ENCODE peak calls at places on chromosomes 13 and 19, in seven cellular contexts. One of them, this sample, is unnamed.

GRCh38 chr13:79386125-79386822 is 19.8 kb downstream of the RBM26 start:
- DNase-seq in left ventricle myocardium inferior: no peak
- DNase-seq in endothelial cell of umbilical vein: no peak
- DNase-seq in skeletal muscle cell: no peak
- DNase-seq in AG04449: no peak
- DNase-seq in right atrium auricular region: no peak
- DNase-seq in SJSA1: no peak
- DNase-seq in this sample: no peak

GRCh38 chr19:21604351-21604926 is 99.0 kb downstream of the ZNF429 start:
- DNase-seq in left ventricle myocardium inferior: no peak
- DNase-seq in endothelial cell of umbilical vein: no peak
- DNase-seq in skeletal muscle cell: no peak
- DNase-seq in AG04449: no peak
- DNase-seq in right atrium auricular region: no peak
- DNase-seq in SJSA1: no peak
- DNase-seq in this sample: peak; percentile 46

GRCh38 chr13:46403851-46404731 is 17.0 kb upstream of the RUBCNL start:
- DNase-seq in left ventricle myocardium inferior: no peak
- DNase-seq in endothelial cell of umbilical vein: no peak
- DNase-seq in skeletal muscle cell: no peak
- DNase-seq in AG04449: no peak
- DNase-seq in right atrium auricular region: no peak
- DNase-seq in SJSA1: no peak
- DNase-seq in this sample: no peak

GRCh38 chr13:52980695-52981094 is 47.9 kb upstream of the OLFM4 start:
- DNase-seq in left ventricle myocardium inferior: no peak
- DNase-seq in endothelial cell of umbilical vein: no peak
- DNase-seq in skeletal muscle cell: no peak
- DNase-seq in AG04449: no peak
- DNase-seq in right atrium auricular region: no peak
- DNase-seq in SJSA1: no peak
- DNase-seq in this sample: no peak

GRCh38 chr19:12749938-12750521 is 1.6 kb upstream of the BEST2 start:
- DNase-seq in left ventricle myocardium inferior: no peak
- DNase-seq in endothelial cell of umbilical vein: no peak
- DNase-seq in skeletal muscle cell: no peak
- DNase-seq in AG04449: no peak
- DNase-seq in right atrium auricular region: no peak
- DNase-seq in SJSA1: no peak
- DNase-seq in this sample: peak; percentile 50

GRCh38 chr13:91516799-91517198 is 118.4 kb downstream of the GPC5 start:
- DNase-seq in left ventricle myocardium inferior: no peak
- DNase-seq in endothelial cell of umbilical vein: no peak
- DNase-seq in skeletal muscle cell: no peak
- DNase-seq in AG04449: no peak
- DNase-seq in right atrium auricular region: no peak
- DNase-seq in SJSA1: no peak
- DNase-seq in this sample: no peak

GRCh38 chr13:91308299-91308698 is 39.2 kb upstream of the MIR17HG start:
- DNase-seq in left ventricle myocardium inferior: no peak
- DNase-seq in endothelial cell of umbilical vein: no peak
- DNase-seq in skeletal muscle cell: no peak
- DNase-seq in AG04449: no peak
- DNase-seq in right atrium auricular region: no peak
- DNase-seq in SJSA1: no peak
- DNase-seq in this sample: no peak

GRCh38 chr13:105591308-105591707 is 944.2 kb downstream of the EFNB2 start:
- DNase-seq in left ventricle myocardium inferior: no peak
- DNase-seq in endothelial cell of umbilical vein: no peak
- DNase-seq in skeletal muscle cell: no peak
- DNase-seq in AG04449: no peak
- DNase-seq in right atrium auricular region: no peak
- DNase-seq in SJSA1: no peak
- DNase-seq in this sample: no peak

GRCh38 chr13:111253334-111253872 is 67.0 kb upstream of the TEX29 start:
- DNase-seq in left ventricle myocardium inferior: no peak
- DNase-seq in endothelial cell of umbilical vein: no peak
- DNase-seq in skeletal muscle cell: no peak
- DNase-seq in AG04449: no peak
- DNase-seq in right atrium auricular region: no peak
- DNase-seq in SJSA1: no peak
- DNase-seq in this sample: no peak

GRCh38 chr19:28018499-28018898 is 1194.5 kb downstream of the UQCRFS1 start:
- DNase-seq in left ventricle myocardium inferior: no peak
- DNase-seq in endothelial cell of umbilical vein: no peak
- DNase-seq in skeletal muscle cell: no peak
- DNase-seq in AG04449: no peak
- DNase-seq in right atrium auricular region: no peak
- DNase-seq in SJSA1: no peak
- DNase-seq in this sample: no peak

GRCh38 chr19:572140-572890 is at the start of gene BSG:
- DNase-seq in left ventricle myocardium inferior: peak; percentile 98
- DNase-seq in endothelial cell of umbilical vein: peak; percentile 97
- DNase-seq in skeletal muscle cell: peak; percentile 88
- DNase-seq in AG04449: peak; percentile 77
- DNase-seq in right atrium auricular region: peak; percentile 99
- DNase-seq in SJSA1: peak; percentile 98
- DNase-seq in this sample: peak; percentile 99

GRCh38 chr19:57004418-57004817 is 115.4 kb upstream of the USP29 start:
- DNase-seq in left ventricle myocardium inferior: no peak
- DNase-seq in endothelial cell of umbilical vein: no peak
- DNase-seq in skeletal muscle cell: no peak
- DNase-seq in AG04449: no peak
- DNase-seq in right atrium auricular region: no peak
- DNase-seq in SJSA1: no peak
- DNase-seq in this sample: no peak

GRCh38 chr13:97426695-97427094 is 7.3 kb upstream of the RAP2A start:
- DNase-seq in left ventricle myocardium inferior: no peak
- DNase-seq in endothelial cell of umbilical vein: no peak
- DNase-seq in skeletal muscle cell: no peak
- DNase-seq in AG04449: no peak
- DNase-seq in right atrium auricular region: no peak
- DNase-seq in SJSA1: no peak
- DNase-seq in this sample: no peak

GRCh38 chr13:79448413-79448812 is 32.5 kb upstream of the NDFIP2 start:
- DNase-seq in left ventricle myocardium inferior: no peak
- DNase-seq in endothelial cell of umbilical vein: peak; percentile 40
- DNase-seq in skeletal muscle cell: no peak
- DNase-seq in AG04449: no peak
- DNase-seq in right atrium auricular region: no peak
- DNase-seq in SJSA1: no peak
- DNase-seq in this sample: peak; percentile 13

GRCh38 chr19:38012944-38013343 is 105.9 kb downstream of the SIPA1L3 start:
- DNase-seq in left ventricle myocardium inferior: no peak
- DNase-seq in endothelial cell of umbilical vein: no peak
- DNase-seq in skeletal muscle cell: no peak
- DNase-seq in AG04449: no peak
- DNase-seq in right atrium auricular region: no peak
- DNase-seq in SJSA1: no peak
- DNase-seq in this sample: no peak

GRCh38 chr13:43698743-43699142 is 88.0 kb downstream of the ENOX1 start:
- DNase-seq in left ventricle myocardium inferior: no peak
- DNase-seq in endothelial cell of umbilical vein: no peak
- DNase-seq in skeletal muscle cell: peak; percentile 75
- DNase-seq in AG04449: peak; percentile 5
- DNase-seq in right atrium auricular region: no peak
- DNase-seq in SJSA1: no peak
- DNase-seq in this sample: no peak

GRCh38 chr13:48158290-48158689 is 63.4 kb upstream of the MED4 start:
- DNase-seq in left ventricle myocardium inferior: no peak
- DNase-seq in endothelial cell of umbilical vein: no peak
- DNase-seq in skeletal muscle cell: no peak
- DNase-seq in AG04449: no peak
- DNase-seq in right atrium auricular region: no peak
- DNase-seq in SJSA1: no peak
- DNase-seq in this sample: peak; percentile 70

GRCh38 chr13:67369895-67370660 is 139.9 kb upstream of the PCDH9 start:
- DNase-seq in left ventricle myocardium inferior: no peak
- DNase-seq in endothelial cell of umbilical vein: no peak
- DNase-seq in skeletal muscle cell: peak; percentile 95
- DNase-seq in AG04449: peak; percentile 3
- DNase-seq in right atrium auricular region: no peak
- DNase-seq in SJSA1: no peak
- DNase-seq in this sample: no peak

GRCh38 chr13:105272660-105273631 is 1262.5 kb downstream of the EFNB2 start:
- DNase-seq in left ventricle myocardium inferior: no peak
- DNase-seq in endothelial cell of umbilical vein: no peak
- DNase-seq in skeletal muscle cell: no peak
- DNase-seq in AG04449: no peak
- DNase-seq in right atrium auricular region: no peak
- DNase-seq in SJSA1: no peak
- DNase-seq in this sample: no peak

GRCh38 chr13:40665754-40666057 is 735 bp downstream of the FOXO1 start:
- DNase-seq in left ventricle myocardium inferior: peak; percentile 21
- DNase-seq in endothelial cell of umbilical vein: no peak
- DNase-seq in skeletal muscle cell: no peak
- DNase-seq in AG04449: no peak
- DNase-seq in right atrium auricular region: no peak
- DNase-seq in SJSA1: no peak
- DNase-seq in this sample: peak; percentile 38

GRCh38 chr13:54989418-54989817 is 1960.8 kb downstream of the OLFM4 start:
- DNase-seq in left ventricle myocardium inferior: no peak
- DNase-seq in endothelial cell of umbilical vein: no peak
- DNase-seq in skeletal muscle cell: no peak
- DNase-seq in AG04449: no peak
- DNase-seq in right atrium auricular region: no peak
- DNase-seq in SJSA1: no peak
- DNase-seq in this sample: no peak

GRCh38 chr13:48574036-48574796 is 41.3 kb upstream of the RCBTB2 start:
- DNase-seq in left ventricle myocardium inferior: no peak
- DNase-seq in endothelial cell of umbilical vein: no peak
- DNase-seq in skeletal muscle cell: no peak
- DNase-seq in AG04449: no peak
- DNase-seq in right atrium auricular region: no peak
- DNase-seq in SJSA1: no peak
- DNase-seq in this sample: no peak

GRCh38 chr19:35409191-35409590 is 38.3 kb downstream of the GPR42 start:
- DNase-seq in left ventricle myocardium inferior: no peak
- DNase-seq in endothelial cell of umbilical vein: no peak
- DNase-seq in skeletal muscle cell: no peak
- DNase-seq in AG04449: no peak
- DNase-seq in right atrium auricular region: no peak
- DNase-seq in SJSA1: no peak
- DNase-seq in this sample: no peak

DNA sequence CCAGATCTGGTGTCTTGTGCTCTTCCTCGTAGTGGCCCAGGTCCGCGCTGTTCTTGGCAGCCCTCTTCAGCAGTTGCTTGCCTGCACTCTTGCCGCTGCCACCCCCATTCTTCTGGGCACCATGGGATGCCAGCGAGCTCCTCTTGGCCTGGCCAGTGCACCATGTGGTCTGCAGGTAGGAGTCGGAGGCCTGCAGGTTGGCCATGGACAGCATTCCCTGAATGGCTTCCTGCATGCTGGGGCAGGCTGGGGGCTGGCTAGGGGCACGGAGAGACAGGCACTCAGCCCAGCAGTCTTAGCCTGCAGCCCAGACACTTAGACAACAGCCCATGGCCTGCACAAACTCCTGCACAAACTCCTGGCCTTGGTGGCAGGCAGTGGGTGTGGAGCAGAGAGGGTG is 234.9 kb downstream of the TUBA3C start:
- DNase-seq in left ventricle myocardium inferior: no peak
- DNase-seq in endothelial cell of umbilical vein: no peak
- DNase-seq in skeletal muscle cell: no peak
- DNase-seq in AG04449: no peak
- DNase-seq in right atrium auricular region: no peak
- DNase-seq in SJSA1: peak; percentile 28
- DNase-seq in this sample: no peak
- H3K4me3 ChIP-seq in left ventricle myocardium inferior: no peak overlapping the region
- H3K4me3 ChIP-seq in endothelial cell of umbilical vein: no peak overlapping the region
- H3K4me3 ChIP-seq in skeletal muscle cell: no peak overlapping the region
- H3K4me3 ChIP-seq in AG04449: no peak overlapping the region
- H3K4me3 ChIP-seq in right atrium auricular region: no peak overlapping the region
- H3K4me3 ChIP-seq in SJSA1: no peak overlapping the region
- H3K4me3 ChIP-seq in this sample: no peak overlapping the region

DNA sequence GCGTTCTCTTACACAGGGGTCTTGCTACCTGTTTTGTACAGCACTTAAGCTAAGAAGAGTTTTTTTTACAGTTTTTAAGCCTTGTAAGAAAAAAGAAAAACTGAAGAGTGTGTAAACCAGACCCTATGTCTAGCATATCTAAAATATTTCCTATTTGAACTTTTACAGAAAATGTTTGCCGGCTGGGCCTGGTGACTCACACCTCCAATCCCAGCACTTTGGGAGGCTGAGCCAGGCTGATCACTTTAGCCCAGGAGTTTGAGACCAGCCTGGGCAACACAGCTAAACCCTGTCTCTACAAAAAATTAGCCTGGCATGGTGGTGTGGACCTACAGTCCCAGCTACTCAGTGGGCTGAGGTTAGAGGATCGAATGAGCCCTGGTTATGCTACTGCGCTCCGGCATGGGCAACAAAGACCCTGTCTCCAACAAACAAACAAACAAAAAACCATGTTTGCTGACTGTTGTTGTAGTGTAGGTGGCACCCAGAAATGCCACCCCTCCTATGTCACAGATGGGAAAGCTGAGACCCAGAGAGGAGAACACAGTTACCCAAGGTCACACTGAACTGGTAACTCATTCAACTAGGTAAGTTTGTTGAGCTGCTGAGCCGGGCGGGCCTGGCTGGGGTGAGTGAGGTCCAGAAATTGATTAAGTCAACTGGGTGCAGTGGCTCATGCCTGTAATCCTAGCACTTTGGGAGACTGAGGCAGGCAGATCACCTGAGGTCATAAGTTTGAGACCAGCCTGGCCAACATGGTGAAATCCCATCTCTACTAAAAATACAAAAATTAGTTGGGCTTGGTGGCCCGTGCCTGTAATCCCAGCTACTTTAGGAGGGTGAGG is 1.9 kb upstream of the VASP start:
- DNase-seq in left ventricle myocardium inferior: no peak
- DNase-seq in endothelial cell of umbilical vein: no peak
- DNase-seq in skeletal muscle cell: no peak
- DNase-seq in AG04449: no peak
- DNase-seq in right atrium auricular region: no peak
- DNase-seq in SJSA1: no peak
- DNase-seq in this sample: no peak
- H3K4me3 ChIP-seq in left ventricle myocardium inferior: no peak overlapping the region
- H3K4me3 ChIP-seq in endothelial cell of umbilical vein: no peak overlapping the region
- H3K4me3 ChIP-seq in skeletal muscle cell: no peak overlapping the region
- H3K4me3 ChIP-seq in AG04449: no peak overlapping the region
- H3K4me3 ChIP-seq in right atrium auricular region: no peak overlapping the region
- H3K4me3 ChIP-seq in SJSA1: no peak overlapping the region
- H3K4me3 ChIP-seq in this sample: no peak overlapping the region

GRCh38 chr19:6744381-6745288 is 5.2 kb downstream of the TRIP10 start:
- DNase-seq in left ventricle myocardium inferior: peak; percentile 90
- DNase-seq in endothelial cell of umbilical vein: peak; percentile 78
- DNase-seq in skeletal muscle cell: peak; percentile 69
- DNase-seq in AG04449: no peak
- DNase-seq in right atrium auricular region: peak; percentile 91
- DNase-seq in SJSA1: peak; percentile 92
- DNase-seq in this sample: peak; percentile 62
- H3K4me3 ChIP-seq in left ventricle myocardium inferior: peak overlapping the region; percentile 50
- H3K4me3 ChIP-seq in endothelial cell of umbilical vein: no peak overlapping the region
- H3K4me3 ChIP-seq in skeletal muscle cell: no peak overlapping the region
- H3K4me3 ChIP-seq in AG04449: no peak overlapping the region
- H3K4me3 ChIP-seq in right atrium auricular region: peak overlapping the region; percentile 29
- H3K4me3 ChIP-seq in SJSA1: peak overlapping the region; percentile 1
- H3K4me3 ChIP-seq in this sample: no peak overlapping the region

DNA sequence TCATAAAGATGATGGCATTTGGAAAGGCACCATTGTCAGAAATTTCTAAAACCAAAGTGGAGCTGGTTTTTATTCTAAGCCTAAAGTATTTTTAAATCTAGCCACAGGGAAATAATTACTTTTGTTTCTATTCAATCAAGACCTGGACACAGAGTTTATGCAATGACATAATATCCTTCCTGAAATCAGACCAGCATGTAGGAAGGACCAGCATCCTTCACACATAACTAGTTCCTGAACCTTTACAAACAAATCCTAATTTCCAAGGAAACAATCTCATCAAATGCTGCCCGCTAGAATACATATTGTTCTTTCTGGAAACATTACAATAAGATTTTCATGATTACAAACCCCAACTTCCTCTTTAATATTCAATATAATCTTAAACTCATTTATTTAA is 1.5 kb downstream of the STARD13 start:
- DNase-seq in left ventricle myocardium inferior: no peak
- DNase-seq in endothelial cell of umbilical vein: peak; percentile 90
- DNase-seq in skeletal muscle cell: no peak
- DNase-seq in AG04449: no peak
- DNase-seq in right atrium auricular region: no peak
- DNase-seq in SJSA1: no peak
- DNase-seq in this sample: no peak
- H3K4me3 ChIP-seq in left ventricle myocardium inferior: peak overlapping the region; percentile 82
- H3K4me3 ChIP-seq in endothelial cell of umbilical vein: peak overlapping the region; percentile 88
- H3K4me3 ChIP-seq in skeletal muscle cell: peak overlapping the region; percentile 66
- H3K4me3 ChIP-seq in AG04449: peak overlapping the region; percentile 95
- H3K4me3 ChIP-seq in right atrium auricular region: peak overlapping the region; percentile 62
- H3K4me3 ChIP-seq in SJSA1: peak overlapping the region; percentile 52
- H3K4me3 ChIP-seq in this sample: no peak overlapping the region

This sample was measured in small intestine.